ENCODE peak calls at places on chromosomes 12 and 14, in eight cellular contexts. L is activated T-cell treated with anti-CD3 and anti-CD28 coated beads for 1 hour; X is amygdala; M is NCI-H1105 treated with DMSO at 0.1 percent for 48 hours; S is GM19239; P is foreskin keratinocyte; G is effector CD8-positive, alpha-beta T cell; F is IMR-90. O is an unnamed sample.

GRCh38 chr12:58530421-58531067 is 389.8 kb downstream of the LRIG3 start:
- DNase-seq in L (no peak), F (peak), M (no peak), S (no peak), G (no peak), X (no peak), P (peak), O (no peak)

GRCh38 chr12:122123761-122124145 is 45.2 kb downstream of the MLXIP start:
- DNase-seq in M (no peak), F (no peak), S (no peak), G (no peak), P (no peak), L (no peak), X (no peak), O (no peak)

GRCh38 chr12:88111074-88111652 is 30.7 kb downstream of the CEP290 start:
- DNase-seq in G (no peak), L (no peak), F (peak), X (no peak), M (peak), S (no peak), P (peak), O (no peak)

GRCh38 chr12:75560167-75560566 is 48.8 kb upstream of the KRR1 start:
- DNase-seq in M (peak), S (no peak), G (no peak), P (no peak), X (no peak), L (no peak), F (peak), O (no peak)

GRCh38 chr14:61524211-61524806 is 171.0 kb upstream of the HIF1A start:
- DNase-seq in M (peak), P (peak), G (no peak), X (no peak), L (no peak), F (peak), S (no peak), O (peak)

GRCh38 chr12:25694072-25694471 is 141.0 kb upstream of the LMNTD1 start:
- DNase-seq in M (no peak), S (no peak), L (no peak), X (no peak), P (no peak), F (peak), G (no peak), O (no peak)

GRCh38 chr12:13504074-13504473 is 307.5 kb downstream of the EMP1 start:
- DNase-seq in M (no peak), S (no peak), G (no peak), L (no peak), F (no peak), X (no peak), P (no peak), O (no peak)

GRCh38 chr14:53444677-53445312 is 291.7 kb upstream of the DDHD1 start:
- DNase-seq in G (no peak), X (no peak), S (no peak), M (no peak), L (no peak), P (no peak), F (peak), O (no peak)

GRCh38 chr12:99619389-99620158 is 28.0 kb upstream of the GARIN6 start:
- DNase-seq in M (peak), P (peak), L (no peak), F (peak), S (no peak), X (no peak), G (no peak), O (no peak)

GRCh38 chr14:21069388-21070082 is 569 bp upstream of the ARHGEF40 start:
- DNase-seq in M (peak), P (no peak), L (no peak), F (peak), S (no peak), G (peak), X (peak), O (no peak)

GRCh38 chr14:100906420-100906819 is 2.9 kb upstream of the RTL1 start:
- DNase-seq in F (no peak), P (no peak), G (no peak), L (no peak), S (no peak), X (no peak), M (no peak), O (no peak)

GRCh38 chr14:106491851-106492250 is 965.5 kb downstream of the TMEM121 start:
- DNase-seq in M (no peak), G (no peak), L (no peak), X (no peak), F (no peak), S (no peak), P (no peak), O (no peak)

GRCh38 chr14:96067985-96068930 is 29.1 kb downstream of the C14orf132 start:
- DNase-seq in X (no peak), G (no peak), P (no peak), M (no peak), F (no peak), L (no peak), S (no peak), O (no peak)

GRCh38 chr12:3342051-3342450 is 149.0 kb upstream of the PRMT8 start:
- DNase-seq in P (no peak), F (peak), S (no peak), L (no peak), M (peak), G (no peak), X (peak), O (no peak)

GRCh38 chr12:98296462-98297079 is 218.8 kb upstream of the TMPO start:
- DNase-seq in X (no peak), G (no peak), P (no peak), S (no peak), L (no peak), M (no peak), F (no peak), O (no peak)

GRCh38 chr12:89571481-89572190 is 45.8 kb upstream of the POC1B start:
- DNase-seq in P (peak), L (no peak), F (peak), X (no peak), G (no peak), M (no peak), S (no peak), O (no peak)

GRCh38 chr12:86719381-86719780 is 463.2 kb upstream of the MGAT4C start:
- DNase-seq in G (no peak), L (no peak), S (no peak), X (no peak), P (peak), M (no peak), F (peak), O (peak)